ENCODE peak calls at places on chromosomes 6 and 20, in nine cellular contexts. F is trophoblast cell; P is lung; E is LoVo; G is fibroblast of the conjunctiva; N is smooth muscle cell of the brain vasculature; T is DMS153; Y is iris pigment epithelial cell; K is effector CD4-positive, alpha-beta T cell. W is an unnamed sample.
A peak's percentile ranks its signal among the peaks of the same experiment; 100 is the strongest.

GRCh38 chr20:4102381-4102780 is 87.0 kb upstream of the RNF24 start:
- DNase-seq in Y (peak; percentile 53), F (no peak), N (no peak), K (no peak), G (no peak), P (no peak), E (no peak), T (no peak), W (no peak)

GRCh38 chr20:37319120-37319717 is 26.7 kb upstream of the SRC start:
- DNase-seq in F (peak; percentile 50), N (no peak), P (no peak), Y (peak; percentile 67), E (no peak), T (no peak), G (no peak), K (no peak), W (no peak)

GRCh38 chr20:4689224-4689623 is 32.5 kb upstream of the PRND start:
- DNase-seq in T (no peak), G (no peak), N (no peak), E (no peak), F (no peak), P (no peak), K (no peak), Y (no peak), W (no peak)

GRCh38 chr6:150668882-150669476 is 69.3 kb downstream of the PLEKHG1 start:
- DNase-seq in E (no peak), Y (no peak), N (no peak), F (no peak), G (no peak), T (no peak), K (no peak), P (no peak), W (no peak)

GRCh38 chr20:56328861-56329260 is 29.9 kb upstream of the FAM210B start:
- DNase-seq in Y (peak; percentile 9), N (no peak), T (no peak), F (peak; percentile 44), K (no peak), P (no peak), E (peak; percentile 2), G (no peak), W (no peak)

GRCh38 chr20:23043376-23043775 is 6.1 kb downstream of the THBD start:
- DNase-seq in E (no peak), G (no peak), F (no peak), Y (no peak), N (no peak), T (no peak), K (no peak), P (no peak), W (no peak)

GRCh38 chr20:11153819-11154218 is 480.0 kb upstream of the JAG1 start:
- DNase-seq in F (peak; percentile 52), K (no peak), G (no peak), E (no peak), P (no peak), Y (peak; percentile 38), T (no peak), N (no peak), W (no peak)

GRCh38 chr6:23656257-23656731 is 469.7 kb upstream of the NRSN1 start:
- DNase-seq in G (no peak), E (no peak), K (no peak), Y (no peak), N (no peak), P (no peak), T (peak; percentile 75), F (no peak), W (no peak)

GRCh38 chr6:124772733-124773319 is 189.4 kb upstream of the RNF217 start:
- DNase-seq in F (no peak), N (peak; percentile 35), T (no peak), K (no peak), G (no peak), P (no peak), Y (no peak), E (no peak), W (no peak)

GRCh38 chr6:118902731-118903130 is 8.8 kb downstream of the ASF1A start:
- DNase-seq in F (no peak), K (no peak), Y (peak; percentile 66), P (no peak), N (no peak), T (no peak), E (no peak), G (no peak), W (no peak)

GRCh38 chr20:33477386-33478234 is 12.3 kb upstream of the CBFA2T2 start:
- DNase-seq in Y (no peak), F (no peak), E (no peak), K (no peak), T (peak; percentile 99), G (no peak), N (no peak), P (no peak), W (no peak)

GRCh38 chr6:34583461-34583860 is 27.3 kb upstream of the SPDEF start:
- DNase-seq in F (no peak), K (no peak), N (no peak), Y (no peak), T (no peak), P (no peak), G (no peak), E (no peak), W (no peak)

GRCh38 chr20:34776177-34776576 is 49.3 kb downstream of the NCOA6 start:
- DNase-seq in G (no peak), E (no peak), F (no peak), N (no peak), T (no peak), Y (no peak), K (no peak), P (no peak), W (no peak)

GRCh38 chr6:36563237-36563927 is 16.1 kb upstream of the STK38 start:
- DNase-seq in P (no peak), N (no peak), G (no peak), T (no peak), F (no peak), E (no peak), Y (peak; percentile 31), K (no peak), W (no peak)

GRCh38 chr6:135922170-135922569 is 70.7 kb downstream of the PDE7B start:
- DNase-seq in F (peak; percentile 47), N (peak; percentile 90), P (no peak), Y (peak; percentile 95), T (peak; percentile 51), K (no peak), E (no peak), G (peak; percentile 93), W (no peak)

GRCh38 chr6:159716247-159717086 is 10.8 kb upstream of the WTAP start:
- DNase-seq in Y (peak; percentile 98), E (no peak), N (no peak), G (peak; percentile 96), P (no peak), F (peak; percentile 89), T (no peak), K (no peak), W (no peak)

GRCh38 chr20:58854638-58855471 is 2.3 kb downstream of the GNAS start:
- DNase-seq in E (no peak), Y (no peak), F (peak; percentile 12), P (no peak), T (no peak), G (no peak), K (no peak), N (no peak), W (no peak)

GRCh38 chr20:17615645-17616479 is 46.0 kb downstream of the DSTN start:
- DNase-seq in P (peak; percentile 27), F (no peak), E (no peak), T (no peak), N (no peak), K (no peak), Y (no peak), G (no peak), W (no peak)

GRCh38 chr20:43776691-43777090 is 49.9 kb upstream of the GTSF1L start:
- DNase-seq in T (no peak), N (no peak), E (no peak), P (no peak), K (no peak), G (no peak), F (no peak), Y (no peak), W (no peak)

GRCh38 chr6:16174368-16175078 is 45.6 kb downstream of the MYLIP start:
- DNase-seq in N (no peak), K (no peak), E (no peak), G (no peak), P (no peak), F (no peak), T (no peak), Y (no peak), W (peak; percentile 8)

GRCh38 chr20:23293689-23294088 is 56.9 kb upstream of the NXT1 start:
- DNase-seq in N (no peak), K (no peak), Y (no peak), E (no peak), P (peak; percentile 41), G (no peak), F (no peak), T (no peak), W (no peak)

GRCh38 chr6:166032366-166033171 is 135.1 kb downstream of the TBXT start:
- DNase-seq in P (no peak), E (no peak), K (no peak), G (peak; percentile 89), T (no peak), N (peak; percentile 45), Y (peak; percentile 95), F (peak; percentile 25), W (no peak)

GRCh38 chr6:137892271-137892708 is 25.2 kb downstream of the TNFAIP3 start:
- DNase-seq in N (no peak), T (no peak), G (no peak), Y (peak; percentile 90), P (no peak), K (no peak), F (peak; percentile 29), E (no peak), W (no peak)

GRCh38 chr6:2021713-2022125 is 223.7 kb downstream of the GMDS start:
- DNase-seq in N (peak; percentile 26), E (peak; percentile 45), K (no peak), F (no peak), Y (peak; percentile 62), P (peak; percentile 56), G (peak; percentile 60), T (peak; percentile 64), W (no peak)

GRCh38 chr6:119148102-119148824 is 69.8 kb upstream of the FAM184A start:
- DNase-seq in N (peak; percentile 67), Y (peak; percentile 79), P (no peak), E (peak; percentile 49), T (peak; percentile 10), K (no peak), G (peak; percentile 91), F (peak; percentile 88), W (no peak)

GRCh38 chr6:84776392-84776791 is 12.0 kb upstream of the TBX18 start:
- DNase-seq in F (no peak), E (no peak), N (no peak), Y (no peak), G (no peak), T (no peak), K (no peak), P (no peak), W (no peak)

GRCh38 chr6:157587127-157587729 is 206.2 kb downstream of the ZDHHC14 start:
- DNase-seq in T (no peak), P (no peak), G (no peak), N (no peak), E (no peak), K (no peak), F (no peak), Y (no peak), W (no peak)

GRCh38 chr20:49888341-49889244 is 26.7 kb downstream of the SPATA2 start:
- DNase-seq in K (peak; percentile 28), Y (peak; percentile 67), E (peak; percentile 25), F (peak; percentile 78), P (no peak), N (peak; percentile 50), G (peak; percentile 48), T (no peak), W (peak; percentile 20)

GRCh38 chr6:118665011-118665410 is 13.6 kb upstream of the CEP85L start:
- DNase-seq in K (no peak), G (no peak), F (no peak), N (no peak), E (no peak), T (no peak), P (no peak), Y (no peak), W (no peak)

GRCh38 chr6:72733045-72733444 is 111.2 kb downstream of the KCNQ5 start:
- DNase-seq in Y (no peak), G (no peak), P (no peak), F (no peak), K (no peak), E (no peak), N (no peak), T (no peak), W (no peak)

GRCh38 chr6:117573006-117573680 is 29.2 kb downstream of the GOPC start:
- DNase-seq in P (no peak), Y (no peak), F (no peak), T (no peak), G (no peak), N (no peak), K (no peak), E (no peak), W (no peak)

W was measured in stimulated activated naive CD4-positive, alpha-beta T cell.